ENCODE peak calls at places on chromosomes 5 and 9, in four cellular contexts. One of them, this sample, is unnamed.
A peak's percentile ranks its signal among the peaks of the same experiment; 100 is the strongest.

GRCh38 chr9:91433180-91433579 is 9.5 kb upstream of the NFIL3 start:
- DNase-seq in foreskin keratinocyte: peak; percentile 86
- DNase-seq in GM20000: peak; percentile 45
- DNase-seq in GM10248: peak; percentile 36
- DNase-seq in this sample: peak; percentile 89

GRCh38 chr9:117296453-117296852 is 118.4 kb downstream of the ASTN2 start:
- DNase-seq in foreskin keratinocyte: no peak
- DNase-seq in GM10248: no peak
- DNase-seq in GM20000: no peak
- DNase-seq in this sample: no peak

GRCh38 chr5:76401801-76402250 is 1.3 kb upstream of the IQGAP2 start:
- DNase-seq in GM20000: peak; percentile 32
- DNase-seq in foreskin keratinocyte: no peak
- DNase-seq in GM10248: peak; percentile 31
- DNase-seq in this sample: no peak

GRCh38 chr9:119284118-119284517 is 85.1 kb downstream of the BRINP1 start:
- DNase-seq in GM20000: no peak
- DNase-seq in GM10248: no peak
- DNase-seq in foreskin keratinocyte: no peak
- DNase-seq in this sample: no peak

GRCh38 chr5:134489227-134489944 is 36.1 kb upstream of the JADE2 start:
- DNase-seq in GM10248: no peak
- DNase-seq in foreskin keratinocyte: no peak
- DNase-seq in GM20000: no peak
- DNase-seq in this sample: no peak

GRCh38 chr5:172773481-172774469 is 2.8 kb upstream of the DUSP1 start:
- DNase-seq in GM20000: no peak
- DNase-seq in GM10248: no peak
- DNase-seq in foreskin keratinocyte: peak; percentile 7
- DNase-seq in this sample: no peak

GRCh38 chr5:6714221-6715041 is 1.2 kb downstream of the TENT4A start:
- DNase-seq in foreskin keratinocyte: no peak
- DNase-seq in GM20000: peak; percentile 46
- DNase-seq in GM10248: no peak
- DNase-seq in this sample: no peak

GRCh38 chr5:375921-376871 is 54.7 kb downstream of the AHRR start:
- DNase-seq in GM10248: no peak
- DNase-seq in GM20000: no peak
- DNase-seq in foreskin keratinocyte: no peak
- DNase-seq in this sample: no peak

GRCh38 chr5:56233230-56233629 is at the start of gene ANKRD55:
- DNase-seq in GM10248: no peak
- DNase-seq in foreskin keratinocyte: no peak
- DNase-seq in GM20000: no peak
- DNase-seq in this sample: no peak

GRCh38 chr5:171595401-171595800 is 176.0 kb downstream of the FGF18 start:
- DNase-seq in GM10248: no peak
- DNase-seq in GM20000: no peak
- DNase-seq in foreskin keratinocyte: no peak
- DNase-seq in this sample: no peak

GRCh38 chr5:171599396-171599795 is 179.9 kb downstream of the FGF18 start:
- DNase-seq in GM10248: no peak
- DNase-seq in foreskin keratinocyte: no peak
- DNase-seq in GM20000: no peak
- DNase-seq in this sample: no peak

GRCh38 chr5:171598279-171599152 is 179.1 kb downstream of the FGF18 start:
- DNase-seq in foreskin keratinocyte: no peak
- DNase-seq in GM20000: no peak
- DNase-seq in GM10248: no peak
- DNase-seq in this sample: no peak

GRCh38 chr5:171595801-171596231 is 176.4 kb downstream of the FGF18 start:
- DNase-seq in foreskin keratinocyte: peak; percentile 76
- DNase-seq in GM10248: no peak
- DNase-seq in GM20000: no peak
- DNase-seq in this sample: peak; percentile 63

GRCh38 chr5:171596391-171596878 is 177.0 kb downstream of the FGF18 start:
- DNase-seq in GM20000: no peak
- DNase-seq in foreskin keratinocyte: peak; percentile 47
- DNase-seq in GM10248: no peak
- DNase-seq in this sample: peak; percentile 95
- TF ChIP-seq CTCF in GM20000: no peak
- TF ChIP-seq CTCF in foreskin keratinocyte: no peak
- TF ChIP-seq CTCF in GM10248: no peak
- TF ChIP-seq CTCF in this sample: peak; percentile 19

GRCh38 chr5:180204420-180204819 is 4.6 kb downstream of the RASGEF1C start:
- DNase-seq in GM20000: no peak
- DNase-seq in foreskin keratinocyte: no peak
- DNase-seq in GM10248: no peak
- DNase-seq in this sample: no peak

GRCh38 chr5:180202939-180203573 is 6.0 kb downstream of the RASGEF1C start:
- DNase-seq in GM20000: no peak
- DNase-seq in foreskin keratinocyte: no peak
- DNase-seq in GM10248: no peak
- DNase-seq in this sample: no peak

GRCh38 chr5:180199390-180199789 is 9.6 kb downstream of the RASGEF1C start:
- DNase-seq in foreskin keratinocyte: no peak
- DNase-seq in GM10248: no peak
- DNase-seq in GM20000: no peak
- DNase-seq in this sample: no peak

GRCh38 chr5:180198208-180198607 is 10.8 kb downstream of the RASGEF1C start:
- DNase-seq in foreskin keratinocyte: no peak
- DNase-seq in GM10248: no peak
- DNase-seq in GM20000: no peak
- DNase-seq in this sample: no peak

GRCh38 chr5:180201051-180201987 is 7.7 kb downstream of the RASGEF1C start:
- DNase-seq in foreskin keratinocyte: no peak
- DNase-seq in GM20000: no peak
- DNase-seq in GM10248: no peak
- DNase-seq in this sample: no peak
- TF ChIP-seq CTCF in foreskin keratinocyte: peak; percentile 36
- TF ChIP-seq CTCF in GM20000: no peak
- TF ChIP-seq CTCF in GM10248: peak; percentile 15
- TF ChIP-seq CTCF in this sample: no peak

GRCh38 chr9:69089082-69089481 is 53.5 kb downstream of the FXN start:
- DNase-seq in GM20000: no peak
- DNase-seq in foreskin keratinocyte: no peak
- DNase-seq in GM10248: no peak
- DNase-seq in this sample: no peak

GRCh38 chr9:69090140-69090750 is 54.7 kb downstream of the FXN start:
- DNase-seq in GM20000: no peak
- DNase-seq in foreskin keratinocyte: no peak
- DNase-seq in GM10248: no peak
- DNase-seq in this sample: no peak

GRCh38 chr9:69093471-69094103 is 58.0 kb downstream of the FXN start:
- DNase-seq in GM10248: no peak
- DNase-seq in foreskin keratinocyte: no peak
- DNase-seq in GM20000: no peak
- DNase-seq in this sample: no peak

GRCh38 chr9:69089491-69089890 is 53.9 kb downstream of the FXN start:
- DNase-seq in foreskin keratinocyte: no peak
- DNase-seq in GM10248: no peak
- DNase-seq in GM20000: no peak
- DNase-seq in this sample: no peak

DNA sequence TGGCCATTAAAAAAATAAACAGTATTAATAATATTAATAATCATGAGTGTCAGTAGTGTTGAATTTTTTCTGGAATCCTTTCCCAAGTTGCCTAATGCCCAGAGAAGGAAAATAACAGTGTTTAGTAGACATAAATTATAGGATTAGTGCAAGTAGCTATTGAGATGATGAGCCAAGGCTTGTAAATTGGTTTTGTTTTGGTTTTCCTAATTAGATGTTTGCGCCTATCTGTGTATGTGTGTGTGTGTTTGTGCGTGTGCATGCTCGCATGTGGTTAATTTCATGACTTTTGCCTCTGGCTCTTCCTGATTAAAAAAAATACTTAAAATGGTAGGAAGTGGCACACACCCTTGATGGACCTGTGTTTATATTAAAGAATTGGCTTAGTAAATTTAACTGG is 55.4 kb downstream of the FXN start:
- DNase-seq in GM10248: no peak
- DNase-seq in foreskin keratinocyte: peak; percentile 21
- DNase-seq in GM20000: no peak
- DNase-seq in this sample: no peak
- TF ChIP-seq CTCF in GM10248: no peak
- TF ChIP-seq CTCF in foreskin keratinocyte: no peak
- TF ChIP-seq CTCF in GM20000: no peak
- TF ChIP-seq CTCF in this sample: no peak

GRCh38 chr5:16134204-16134603 is 45.4 kb downstream of the MARCHF11 start:
- DNase-seq in foreskin keratinocyte: no peak
- DNase-seq in GM20000: no peak
- DNase-seq in GM10248: no peak
- DNase-seq in this sample: no peak
- TF ChIP-seq CTCF in foreskin keratinocyte: no peak
- TF ChIP-seq CTCF in GM20000: no peak
- TF ChIP-seq CTCF in GM10248: no peak
- TF ChIP-seq CTCF in this sample: no peak

GRCh38 chr9:121620777-121621437 is 30.5 kb upstream of the DAB2IP start:
- DNase-seq in foreskin keratinocyte: no peak
- DNase-seq in GM10248: peak; percentile 50
- DNase-seq in GM20000: peak; percentile 48
- DNase-seq in this sample: no peak
- TF ChIP-seq CTCF in foreskin keratinocyte: peak; percentile 58
- TF ChIP-seq CTCF in GM10248: peak; percentile 40
- TF ChIP-seq CTCF in GM20000: peak; percentile 30
- TF ChIP-seq CTCF in this sample: peak; percentile 55